ENCODE peak calls at places on chromosomes 7 and 10, in ten cellular contexts. One of them, this sample, is unnamed.
A peak's percentile ranks its signal among the peaks of the same experiment; 100 is the strongest.

GRCh38 chr10:79139124-79139835 is 70.5 kb downstream of the ZMIZ1 start:
- DNase-seq in Peyer's patch: no peak
- DNase-seq in left ventricle myocardium inferior: peak; percentile 78
- DNase-seq in WERI-Rb-1: peak; percentile 81
- DNase-seq in A549: no peak
- DNase-seq in uterus: peak; percentile 71
- DNase-seq in esophagus muscularis mucosa: peak; percentile 96
- DNase-seq in right atrium auricular region: peak; percentile 90
- DNase-seq in testis: peak; percentile 53
- DNase-seq in upper lobe of left lung: no peak
- DNase-seq in this sample: peak; percentile 77

GRCh38 chr7:15554081-15554480 is 7.7 kb downstream of the AGMO start:
- DNase-seq in Peyer's patch: no peak
- DNase-seq in left ventricle myocardium inferior: no peak
- DNase-seq in WERI-Rb-1: no peak
- DNase-seq in A549: peak; percentile 60
- DNase-seq in uterus: no peak
- DNase-seq in esophagus muscularis mucosa: no peak
- DNase-seq in right atrium auricular region: no peak
- DNase-seq in testis: no peak
- DNase-seq in upper lobe of left lung: no peak
- DNase-seq in this sample: no peak

GRCh38 chr7:28572321-28573058 is 160.2 kb downstream of the CREB5 start:
- DNase-seq in Peyer's patch: no peak
- DNase-seq in left ventricle myocardium inferior: no peak
- DNase-seq in WERI-Rb-1: no peak
- DNase-seq in A549: no peak
- DNase-seq in uterus: no peak
- DNase-seq in esophagus muscularis mucosa: no peak
- DNase-seq in right atrium auricular region: no peak
- DNase-seq in testis: no peak
- DNase-seq in upper lobe of left lung: no peak
- DNase-seq in this sample: no peak

GRCh38 chr7:22700559-22701002 is 26.4 kb upstream of the IL6 start:
- DNase-seq in Peyer's patch: no peak
- DNase-seq in left ventricle myocardium inferior: no peak
- DNase-seq in WERI-Rb-1: no peak
- DNase-seq in A549: no peak
- DNase-seq in uterus: no peak
- DNase-seq in esophagus muscularis mucosa: no peak
- DNase-seq in right atrium auricular region: no peak
- DNase-seq in testis: no peak
- DNase-seq in upper lobe of left lung: no peak
- DNase-seq in this sample: no peak

GRCh38 chr7:92768501-92769360 is 67.6 kb downstream of the CDK6 start:
- DNase-seq in Peyer's patch: no peak
- DNase-seq in left ventricle myocardium inferior: no peak
- DNase-seq in WERI-Rb-1: no peak
- DNase-seq in A549: no peak
- DNase-seq in uterus: no peak
- DNase-seq in esophagus muscularis mucosa: no peak
- DNase-seq in right atrium auricular region: no peak
- DNase-seq in testis: no peak
- DNase-seq in upper lobe of left lung: no peak
- DNase-seq in this sample: no peak

GRCh38 chr10:114271014-114271778 is 32.1 kb downstream of the VWA2 start:
- DNase-seq in Peyer's patch: peak; percentile 26
- DNase-seq in left ventricle myocardium inferior: no peak
- DNase-seq in WERI-Rb-1: no peak
- DNase-seq in A549: no peak
- DNase-seq in uterus: no peak
- DNase-seq in esophagus muscularis mucosa: no peak
- DNase-seq in right atrium auricular region: no peak
- DNase-seq in testis: no peak
- DNase-seq in upper lobe of left lung: no peak
- DNase-seq in this sample: no peak

GRCh38 chr10:5679036-5679435 is 5.6 kb upstream of the TASOR2 start:
- DNase-seq in Peyer's patch: no peak
- DNase-seq in left ventricle myocardium inferior: no peak
- DNase-seq in WERI-Rb-1: no peak
- DNase-seq in A549: no peak
- DNase-seq in uterus: no peak
- DNase-seq in esophagus muscularis mucosa: no peak
- DNase-seq in right atrium auricular region: no peak
- DNase-seq in testis: no peak
- DNase-seq in upper lobe of left lung: no peak
- DNase-seq in this sample: no peak

GRCh38 chr7:33716581-33717477 is 188.5 kb upstream of the BMPER start:
- DNase-seq in Peyer's patch: no peak
- DNase-seq in left ventricle myocardium inferior: no peak
- DNase-seq in WERI-Rb-1: no peak
- DNase-seq in A549: peak; percentile 68
- DNase-seq in uterus: no peak
- DNase-seq in esophagus muscularis mucosa: no peak
- DNase-seq in right atrium auricular region: no peak
- DNase-seq in testis: no peak
- DNase-seq in upper lobe of left lung: no peak
- DNase-seq in this sample: no peak

GRCh38 chr7:94386416-94386815 is 8.3 kb upstream of the COL1A2 start:
- DNase-seq in Peyer's patch: no peak
- DNase-seq in left ventricle myocardium inferior: no peak
- DNase-seq in WERI-Rb-1: no peak
- DNase-seq in A549: no peak
- DNase-seq in uterus: no peak
- DNase-seq in esophagus muscularis mucosa: no peak
- DNase-seq in right atrium auricular region: no peak
- DNase-seq in testis: no peak
- DNase-seq in upper lobe of left lung: no peak
- DNase-seq in this sample: no peak

GRCh38 chr7:15334524-15335269 is 227.1 kb downstream of the AGMO start:
- DNase-seq in Peyer's patch: no peak
- DNase-seq in left ventricle myocardium inferior: no peak
- DNase-seq in WERI-Rb-1: no peak
- DNase-seq in A549: no peak
- DNase-seq in uterus: no peak
- DNase-seq in esophagus muscularis mucosa: no peak
- DNase-seq in right atrium auricular region: no peak
- DNase-seq in testis: no peak
- DNase-seq in upper lobe of left lung: no peak
- DNase-seq in this sample: no peak

GRCh38 chr7:73828972-73829371 is 1.8 kb upstream of the CLDN4 start:
- DNase-seq in Peyer's patch: no peak
- DNase-seq in left ventricle myocardium inferior: no peak
- DNase-seq in WERI-Rb-1: no peak
- DNase-seq in A549: no peak
- DNase-seq in uterus: no peak
- DNase-seq in esophagus muscularis mucosa: no peak
- DNase-seq in right atrium auricular region: no peak
- DNase-seq in testis: no peak
- DNase-seq in upper lobe of left lung: no peak
- DNase-seq in this sample: no peak

GRCh38 chr10:35420044-35420443 is 83.7 kb downstream of the CCNY start:
- DNase-seq in Peyer's patch: no peak
- DNase-seq in left ventricle myocardium inferior: no peak
- DNase-seq in WERI-Rb-1: no peak
- DNase-seq in A549: no peak
- DNase-seq in uterus: peak; percentile 24
- DNase-seq in esophagus muscularis mucosa: no peak
- DNase-seq in right atrium auricular region: no peak
- DNase-seq in testis: no peak
- DNase-seq in upper lobe of left lung: no peak
- DNase-seq in this sample: no peak

GRCh38 chr7:17622443-17622842 is 317.9 kb downstream of the SNX13 start:
- DNase-seq in Peyer's patch: no peak
- DNase-seq in left ventricle myocardium inferior: no peak
- DNase-seq in WERI-Rb-1: no peak
- DNase-seq in A549: no peak
- DNase-seq in uterus: no peak
- DNase-seq in esophagus muscularis mucosa: no peak
- DNase-seq in right atrium auricular region: no peak
- DNase-seq in testis: no peak
- DNase-seq in upper lobe of left lung: no peak
- DNase-seq in this sample: no peak

GRCh38 chr7:47329320-47329926 is 252.5 kb downstream of the TNS3 start:
- DNase-seq in Peyer's patch: no peak
- DNase-seq in left ventricle myocardium inferior: peak; percentile 40
- DNase-seq in WERI-Rb-1: no peak
- DNase-seq in A549: no peak
- DNase-seq in uterus: no peak
- DNase-seq in esophagus muscularis mucosa: no peak
- DNase-seq in right atrium auricular region: peak; percentile 57
- DNase-seq in testis: no peak
- DNase-seq in upper lobe of left lung: peak; percentile 73
- DNase-seq in this sample: no peak

GRCh38 chr10:131902211-131902610 is 1.4 kb downstream of the PPP2R2D start:
- DNase-seq in Peyer's patch: peak; percentile 43
- DNase-seq in left ventricle myocardium inferior: no peak
- DNase-seq in WERI-Rb-1: no peak
- DNase-seq in A549: no peak
- DNase-seq in uterus: no peak
- DNase-seq in esophagus muscularis mucosa: no peak
- DNase-seq in right atrium auricular region: no peak
- DNase-seq in testis: peak; percentile 15
- DNase-seq in upper lobe of left lung: no peak
- DNase-seq in this sample: no peak

GRCh38 chr10:31896972-31897384 is 31.7 kb downstream of the ARHGAP12 start:
- DNase-seq in Peyer's patch: no peak
- DNase-seq in left ventricle myocardium inferior: no peak
- DNase-seq in WERI-Rb-1: no peak
- DNase-seq in A549: peak; percentile 75
- DNase-seq in uterus: no peak
- DNase-seq in esophagus muscularis mucosa: no peak
- DNase-seq in right atrium auricular region: no peak
- DNase-seq in testis: no peak
- DNase-seq in upper lobe of left lung: no peak
- DNase-seq in this sample: no peak

GRCh38 chr7:44386139-44386913 is 60.9 kb upstream of the CAMK2B start:
- DNase-seq in Peyer's patch: no peak
- DNase-seq in left ventricle myocardium inferior: no peak
- DNase-seq in WERI-Rb-1: no peak
- DNase-seq in A549: no peak
- DNase-seq in uterus: no peak
- DNase-seq in esophagus muscularis mucosa: peak; percentile 87
- DNase-seq in right atrium auricular region: peak; percentile 38
- DNase-seq in testis: peak; percentile 29
- DNase-seq in upper lobe of left lung: no peak
- DNase-seq in this sample: peak; percentile 37

GRCh38 chr10:24360286-24361127 is 151.6 kb downstream of the KIAA1217 start:
- DNase-seq in Peyer's patch: peak; percentile 80
- DNase-seq in left ventricle myocardium inferior: peak; percentile 72
- DNase-seq in WERI-Rb-1: peak; percentile 53
- DNase-seq in A549: peak; percentile 64
- DNase-seq in uterus: peak; percentile 35
- DNase-seq in esophagus muscularis mucosa: no peak
- DNase-seq in right atrium auricular region: peak; percentile 71
- DNase-seq in testis: peak; percentile 92
- DNase-seq in upper lobe of left lung: no peak
- DNase-seq in this sample: no peak

GRCh38 chr7:102415685-102416225 is 17.6 kb upstream of the ORAI2 start:
- DNase-seq in Peyer's patch: peak; percentile 78
- DNase-seq in left ventricle myocardium inferior: no peak
- DNase-seq in WERI-Rb-1: no peak
- DNase-seq in A549: no peak
- DNase-seq in uterus: no peak
- DNase-seq in esophagus muscularis mucosa: no peak
- DNase-seq in right atrium auricular region: no peak
- DNase-seq in testis: no peak
- DNase-seq in upper lobe of left lung: peak; percentile 45
- DNase-seq in this sample: no peak
- H3K27ac ChIP-seq in Peyer's patch: peak overlapping the region; percentile 48
- H3K27ac ChIP-seq in left ventricle myocardium inferior: no peak overlapping the region
- H3K27ac ChIP-seq in WERI-Rb-1: no peak overlapping the region
- H3K27ac ChIP-seq in A549: no peak overlapping the region
- H3K27ac ChIP-seq in uterus: no peak overlapping the region
- H3K27ac ChIP-seq in esophagus muscularis mucosa: no peak overlapping the region
- H3K27ac ChIP-seq in right atrium auricular region: no peak overlapping the region
- H3K27ac ChIP-seq in testis: no peak overlapping the region
- H3K27ac ChIP-seq in upper lobe of left lung: peak overlapping the region; percentile 73
- H3K27ac ChIP-seq in this sample: no peak overlapping the region

DNA sequence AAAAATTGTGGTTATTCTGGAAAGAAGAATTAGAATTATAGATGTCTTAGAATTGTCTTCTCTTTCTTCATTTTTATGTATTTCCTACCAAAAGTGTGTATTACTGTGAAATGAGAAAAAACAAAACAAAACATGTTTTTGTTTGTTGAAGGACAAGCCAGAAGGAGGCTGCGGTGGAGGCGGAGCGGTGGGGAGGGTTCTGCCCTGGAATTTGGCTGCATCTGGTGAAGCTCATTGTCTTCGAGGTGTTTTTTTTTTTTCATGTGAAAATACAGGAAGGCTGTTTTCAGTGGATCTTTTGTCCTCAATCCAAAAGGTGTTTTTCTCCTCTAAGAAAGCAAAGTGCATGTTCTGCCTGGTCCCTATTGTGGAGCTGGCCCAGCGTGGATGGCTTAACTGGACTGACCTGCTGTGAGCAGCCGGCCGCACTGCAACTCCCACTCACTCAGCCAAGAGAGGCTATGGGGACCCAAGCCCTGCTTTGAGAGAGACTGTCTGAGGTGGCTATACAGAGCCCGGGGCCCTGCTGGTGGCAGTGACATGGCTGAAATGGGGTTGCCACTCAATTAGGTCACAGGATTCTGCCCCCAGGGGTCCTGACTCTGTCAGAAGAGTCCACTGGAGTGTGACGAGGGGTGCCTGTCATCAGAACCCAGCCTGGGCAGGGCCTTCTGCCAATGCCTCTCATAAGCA is 184.9 kb upstream of the MKI67 start:
- DNase-seq in Peyer's patch: no peak
- DNase-seq in left ventricle myocardium inferior: no peak
- DNase-seq in WERI-Rb-1: no peak
- DNase-seq in A549: no peak
- DNase-seq in uterus: no peak
- DNase-seq in esophagus muscularis mucosa: no peak
- DNase-seq in right atrium auricular region: no peak
- DNase-seq in testis: no peak
- DNase-seq in upper lobe of left lung: no peak
- DNase-seq in this sample: no peak
- H3K4me3 ChIP-seq in Peyer's patch: no peak overlapping the region
- H3K4me3 ChIP-seq in left ventricle myocardium inferior: no peak overlapping the region
- H3K4me3 ChIP-seq in WERI-Rb-1: no peak overlapping the region
- H3K4me3 ChIP-seq in A549: no peak overlapping the region
- H3K4me3 ChIP-seq in uterus: no peak overlapping the region
- H3K4me3 ChIP-seq in esophagus muscularis mucosa: no peak overlapping the region
- H3K4me3 ChIP-seq in right atrium auricular region: no peak overlapping the region
- H3K4me3 ChIP-seq in testis: no peak overlapping the region
- H3K4me3 ChIP-seq in upper lobe of left lung: no peak overlapping the region
- H3K4me3 ChIP-seq in this sample: no peak overlapping the region

GRCh38 chr7:84232653-84233052 is 38.1 kb upstream of the SEMA3A start:
- DNase-seq in Peyer's patch: no peak
- DNase-seq in left ventricle myocardium inferior: no peak
- DNase-seq in WERI-Rb-1: no peak
- DNase-seq in A549: peak; percentile 80
- DNase-seq in uterus: no peak
- DNase-seq in esophagus muscularis mucosa: no peak
- DNase-seq in right atrium auricular region: no peak
- DNase-seq in testis: no peak
- DNase-seq in upper lobe of left lung: no peak
- DNase-seq in this sample: no peak
- TF ChIP-seq CTCF in Peyer's patch: no peak
- TF ChIP-seq CTCF in left ventricle myocardium inferior: no peak
- TF ChIP-seq CTCF in WERI-Rb-1: no peak
- TF ChIP-seq CTCF in A549: no peak
- TF ChIP-seq CTCF in uterus: no peak
- TF ChIP-seq CTCF in esophagus muscularis mucosa: peak; percentile 48
- TF ChIP-seq CTCF in right atrium auricular region: no peak
- TF ChIP-seq CTCF in testis: no peak
- TF ChIP-seq CTCF in upper lobe of left lung: no peak
- TF ChIP-seq CTCF in this sample: no peak

GRCh38 chr7:97226541-97226940 is 109.0 kb downstream of the SDHAF3 start:
- DNase-seq in Peyer's patch: no peak
- DNase-seq in left ventricle myocardium inferior: no peak
- DNase-seq in WERI-Rb-1: no peak
- DNase-seq in A549: no peak
- DNase-seq in uterus: no peak
- DNase-seq in esophagus muscularis mucosa: no peak
- DNase-seq in right atrium auricular region: no peak
- DNase-seq in testis: no peak
- DNase-seq in upper lobe of left lung: no peak
- DNase-seq in this sample: no peak
- H3K27ac ChIP-seq in Peyer's patch: no peak overlapping the region
- H3K27ac ChIP-seq in left ventricle myocardium inferior: no peak overlapping the region
- H3K27ac ChIP-seq in WERI-Rb-1: no peak overlapping the region
- H3K27ac ChIP-seq in A549: no peak overlapping the region
- H3K27ac ChIP-seq in uterus: no peak overlapping the region
- H3K27ac ChIP-seq in esophagus muscularis mucosa: no peak overlapping the region
- H3K27ac ChIP-seq in right atrium auricular region: no peak overlapping the region
- H3K27ac ChIP-seq in testis: no peak overlapping the region
- H3K27ac ChIP-seq in upper lobe of left lung: no peak overlapping the region
- H3K27ac ChIP-seq in this sample: no peak overlapping the region